ENCODE peak calls at places on chromosomes 3 and 15, in five cellular contexts. E is T-helper 9 cell, O is head of caudate nucleus, U is aorta, G is GM12891. A is an unnamed sample.

GRCh38 chr3:71521940-71522876 is 61.3 kb downstream of the FOXP1 start:
- DNase-seq in O (no peak), E (no peak), G (no peak), U (no peak), A (no peak)

GRCh38 chr15:36888018-36888992 is 212.0 kb downstream of the MEIS2 start:
- DNase-seq in E (no peak), O (no peak), G (no peak), U (no peak), A (no peak)

GRCh38 chr15:25176991-25177954 is 222.5 kb downstream of the SNRPN start:
- DNase-seq in G (peak), E (no peak), U (peak), O (peak), A (peak)

GRCh38 chr15:63833246-63833696 is 477 bp downstream of the HERC1 start:
- DNase-seq in U (peak), G (peak), O (no peak), E (no peak), A (no peak)

GRCh38 chr15:25179673-25180511 is 225.1 kb downstream of the SNRPN start:
- DNase-seq in G (peak), O (no peak), U (no peak), E (no peak), A (no peak)

GRCh38 chr15:70523192-70523591 is 240.2 kb downstream of the UACA start:
- DNase-seq in U (no peak), G (no peak), O (no peak), E (no peak), A (no peak)

GRCh38 chr3:5185093-5185673 is 2.3 kb upstream of the EDEM1 start:
- DNase-seq in U (no peak), G (no peak), E (no peak), O (no peak), A (no peak)

GRCh38 chr3:62098646-62099365 is 274.5 kb downstream of the FEZF2 start:
- DNase-seq in O (no peak), G (no peak), U (no peak), E (no peak), A (no peak)